ENCODE peak calls at places on chromosomes 11 and 22, in eight cellular contexts. E is psoas muscle; X is prostate gland; R is CD8-positive, alpha-beta memory T cell; K is HL-60; Y is lower lobe of right lung; D is right lobe of liver; H is CD4-positive, alpha-beta T cell. I is an unnamed sample.

GRCh38 chr11:102666331-102666957 is 39.1 kb downstream of the MMP27 start:
- DNase-seq in D (no peak), Y (no peak), H (no peak), K (peak; percentile 39), E (no peak), X (peak; percentile 36), R (peak; percentile 22), I (no peak)

GRCh38 chr11:86874314-86875056 is 74.1 kb downstream of the PRSS23 start:
- DNase-seq in R (no peak), H (no peak), K (no peak), E (no peak), Y (no peak), X (no peak), D (no peak), I (no peak)

GRCh38 chr22:20430101-20430640 is 7.5 kb downstream of the SCARF2 start:
- DNase-seq in R (no peak), K (no peak), D (no peak), X (no peak), E (no peak), Y (peak; percentile 42), H (no peak), I (no peak)

GRCh38 chr11:134853972-134854371 is 441.9 kb upstream of the B3GAT1 start:
- DNase-seq in K (no peak), D (no peak), R (no peak), X (no peak), Y (no peak), E (no peak), H (no peak), I (no peak)

GRCh38 chr11:77191823-77192495 is 63.9 kb downstream of the MYO7A start:
- DNase-seq in X (peak; percentile 81), D (no peak), Y (peak; percentile 76), H (peak; percentile 12), E (no peak), R (peak; percentile 49), K (peak; percentile 49), I (no peak)

GRCh38 chr11:29448246-29448877 is 568.5 kb downstream of the KCNA4 start:
- DNase-seq in H (no peak), D (no peak), R (no peak), K (peak; percentile 13), Y (no peak), E (no peak), X (no peak), I (no peak)

GRCh38 chr22:21646608-21647590 is 4.8 kb downstream of the SDF2L1 start:
- DNase-seq in K (peak; percentile 82), E (peak; percentile 69), Y (peak; percentile 74), D (peak; percentile 74), R (peak; percentile 76), H (peak; percentile 71), X (peak; percentile 74), I (peak; percentile 67)

GRCh38 chr11:16613401-16614381 is 124.8 kb upstream of the C11orf58 start:
- DNase-seq in H (no peak), Y (peak; percentile 87), D (peak; percentile 87), R (peak; percentile 41), X (peak; percentile 81), K (peak; percentile 79), E (peak; percentile 87), I (peak; percentile 79)

GRCh38 chr11:131351848-131352247 is 18.6 kb upstream of the NTM start:
- DNase-seq in X (no peak), R (no peak), K (no peak), D (no peak), E (no peak), H (no peak), Y (no peak), I (no peak)

GRCh38 chr11:67731583-67731982 is 57.2 kb upstream of the ALDH3B2 start:
- DNase-seq in E (no peak), D (no peak), Y (no peak), R (no peak), K (no peak), H (no peak), X (no peak), I (no peak)

GRCh38 chr11:69272961-69273461 is 20.9 kb upstream of the MYEOV start:
- DNase-seq in R (no peak), E (no peak), X (peak; percentile 51), D (peak; percentile 82), K (no peak), Y (peak; percentile 61), H (no peak), I (no peak)

GRCh38 chr11:27431808-27432207 is 40.8 kb downstream of the LGR4 start:
- DNase-seq in R (no peak), X (no peak), E (no peak), Y (no peak), H (no peak), K (no peak), D (no peak), I (no peak)

GRCh38 chr11:110833033-110833484 is 120.8 kb upstream of the ARHGAP20 start:
- DNase-seq in H (no peak), Y (no peak), R (no peak), E (no peak), K (no peak), D (no peak), X (no peak), I (no peak)

GRCh38 chr11:45232341-45233080 is 53.6 kb downstream of the SYT13 start:
- DNase-seq in H (no peak), E (no peak), D (no peak), R (no peak), K (no peak), Y (no peak), X (no peak), I (no peak)

GRCh38 chr22:50269573-50270301 is 443 bp downstream of the MAPK11 start:
- DNase-seq in K (no peak), H (no peak), X (peak; percentile 47), Y (no peak), R (no peak), E (no peak), D (no peak), I (no peak)

GRCh38 chr11:33959855-33960400 is 68.1 kb upstream of the LMO2 start:
- DNase-seq in H (no peak), Y (no peak), X (no peak), R (no peak), K (peak; percentile 22), E (no peak), D (no peak), I (no peak)

GRCh38 chr11:46808804-46809431 is 37.2 kb downstream of the CKAP5 start:
- DNase-seq in X (no peak), D (no peak), K (peak; percentile 45), Y (no peak), H (no peak), E (no peak), R (peak; percentile 5), I (no peak)

DNA sequence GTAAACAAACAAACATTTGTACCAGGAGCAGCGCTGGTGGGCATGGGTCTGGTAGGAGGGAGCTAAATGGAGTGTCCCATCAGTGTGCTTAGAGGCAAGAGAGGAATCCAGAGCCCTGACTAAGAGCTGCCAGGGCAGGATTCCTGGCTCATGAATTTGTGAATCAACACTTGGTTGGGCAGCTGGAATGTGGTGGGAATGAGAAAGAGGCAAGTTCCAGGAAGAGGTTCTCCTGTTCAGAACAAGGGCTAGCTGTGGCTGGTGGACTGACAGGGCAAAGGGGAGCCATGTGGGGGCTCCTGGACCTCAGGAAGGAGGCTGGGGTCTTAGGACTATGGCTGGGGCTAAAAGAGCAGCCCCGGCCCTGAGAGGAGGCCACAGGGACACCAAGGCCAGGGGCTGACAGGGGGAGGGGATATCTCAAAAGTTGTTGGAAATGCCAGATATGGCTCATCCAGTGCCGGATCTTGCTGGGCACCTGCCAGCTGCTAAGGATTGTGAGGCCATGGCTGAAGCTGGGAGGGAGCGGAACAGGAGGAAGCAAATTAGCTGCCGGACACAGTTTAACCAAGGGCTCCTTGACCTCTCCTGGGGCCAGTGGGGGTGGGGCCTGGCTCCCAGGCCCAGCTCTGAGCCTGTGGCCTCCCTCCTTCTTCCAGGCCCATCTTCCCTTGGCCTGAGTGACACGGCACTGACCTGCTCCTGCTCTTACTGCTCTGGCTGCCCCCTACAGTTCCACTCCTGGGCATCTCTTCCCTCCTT is 14.6 kb upstream of the P2RY6 start:
- DNase-seq in H (no peak), X (no peak), R (no peak), D (no peak), K (no peak), E (peak; percentile 60), Y (peak; percentile 68), I (no peak)
- H3K27ac ChIP-seq in H (no peak overlapping the region), X (no peak overlapping the region), R (no peak overlapping the region), D (no peak overlapping the region), K (no peak overlapping the region), E (peak overlapping the region; percentile 77), Y (peak overlapping the region; percentile 74), I (no peak overlapping the region)

GRCh38 chr11:119121008-119121810 is at the start of gene HINFP:
- DNase-seq in Y (peak; percentile 100), D (peak; percentile 100), E (peak; percentile 100), R (peak; percentile 99), K (peak; percentile 100), X (peak; percentile 100), H (peak; percentile 99), I (peak; percentile 100)

GRCh38 chr11:119130662-119131061 is 9.3 kb downstream of the HINFP start:
- DNase-seq in Y (no peak), D (peak; percentile 56), R (no peak), H (no peak), E (no peak), K (no peak), X (no peak), I (no peak)

GRCh38 chr11:119125849-119126248 is 4.5 kb downstream of the HINFP start:
- DNase-seq in Y (no peak), K (no peak), E (no peak), R (no peak), D (no peak), X (no peak), H (no peak), I (no peak)

GRCh38 chr11:119121811-119122124 is 388 bp downstream of the HINFP start:
- DNase-seq in X (no peak), E (no peak), R (no peak), H (no peak), Y (no peak), K (no peak), D (no peak), I (no peak)

GRCh38 chr11:119126675-119127268 is 5.4 kb downstream of the HINFP start:
- DNase-seq in R (no peak), E (no peak), H (no peak), D (no peak), X (no peak), K (no peak), Y (no peak), I (no peak)
- H3K27ac ChIP-seq in R (no peak overlapping the region), E (peak overlapping the region; percentile 23), H (no peak overlapping the region), D (no peak overlapping the region), X (no peak overlapping the region), K (no peak overlapping the region), Y (no peak overlapping the region), I (no peak overlapping the region)

GRCh38 chr11:4441500-4441899 is 7.6 kb upstream of the OR52K2 start:
- DNase-seq in Y (no peak), D (no peak), X (no peak), H (no peak), E (no peak), R (no peak), K (peak; percentile 86), I (no peak)
- H3K27ac ChIP-seq in Y (no peak overlapping the region), D (no peak overlapping the region), X (no peak overlapping the region), H (no peak overlapping the region), E (no peak overlapping the region), R (no peak overlapping the region), K (peak overlapping the region; percentile 74), I (no peak overlapping the region)

GRCh38 chr11:65311197-65311631 is 3.5 kb upstream of the CDC42EP2 start:
- DNase-seq in Y (peak; percentile 77), H (no peak), K (no peak), E (no peak), D (no peak), X (no peak), R (no peak), I (no peak)
- H3K27ac ChIP-seq in Y (no peak overlapping the region), H (no peak overlapping the region), K (no peak overlapping the region), E (no peak overlapping the region), D (no peak overlapping the region), X (no peak overlapping the region), R (no peak overlapping the region), I (peak overlapping the region; percentile 3)

I was measured in substantia nigra.